ENCODE peak calls at places on chromosomes 4 and X, in ten cellular contexts. One of them, this sample, is unnamed.
A peak's percentile ranks its signal among the peaks of the same experiment; 100 is the strongest.

GRCh38 chr4:11614426-11614825 is 185.7 kb upstream of the HS3ST1 start:
- DNase-seq in CD4-positive, alpha-beta T cell: no peak
- DNase-seq in Caco-2: peak; percentile 62
- DNase-seq in psoas muscle: no peak
- DNase-seq in tibial artery: no peak
- DNase-seq in adrenal gland: no peak
- DNase-seq in fibroblast of lung: peak; percentile 59
- DNase-seq in tibial nerve: no peak
- DNase-seq in CD8-positive, alpha-beta T cell: no peak
- DNase-seq in K562: no peak
- DNase-seq in this sample: peak; percentile 77

GRCh38 chrX:154020500-154021115 is 906 bp upstream of the IRAK1 start:
- DNase-seq in CD4-positive, alpha-beta T cell: no peak
- DNase-seq in Caco-2: no peak
- DNase-seq in psoas muscle: no peak
- DNase-seq in tibial artery: no peak
- DNase-seq in adrenal gland: no peak
- DNase-seq in fibroblast of lung: no peak
- DNase-seq in tibial nerve: no peak
- DNase-seq in CD8-positive, alpha-beta T cell: no peak
- DNase-seq in K562: no peak
- DNase-seq in this sample: no peak

GRCh38 chr4:167233523-167234387 is 539 bp downstream of the SPOCK3 start:
- DNase-seq in CD4-positive, alpha-beta T cell: no peak
- DNase-seq in Caco-2: no peak
- DNase-seq in psoas muscle: no peak
- DNase-seq in tibial artery: no peak
- DNase-seq in adrenal gland: no peak
- DNase-seq in fibroblast of lung: peak; percentile 39
- DNase-seq in tibial nerve: no peak
- DNase-seq in CD8-positive, alpha-beta T cell: no peak
- DNase-seq in K562: no peak
- DNase-seq in this sample: no peak

GRCh38 chr4:44736900-44737299 is 10.5 kb upstream of the GNPDA2 start:
- DNase-seq in CD4-positive, alpha-beta T cell: no peak
- DNase-seq in Caco-2: no peak
- DNase-seq in psoas muscle: no peak
- DNase-seq in tibial artery: no peak
- DNase-seq in adrenal gland: no peak
- DNase-seq in fibroblast of lung: no peak
- DNase-seq in tibial nerve: no peak
- DNase-seq in CD8-positive, alpha-beta T cell: no peak
- DNase-seq in K562: no peak
- DNase-seq in this sample: no peak

GRCh38 chrX:104254442-104255115 is at the start of gene ESX1:
- DNase-seq in CD4-positive, alpha-beta T cell: no peak
- DNase-seq in Caco-2: no peak
- DNase-seq in psoas muscle: no peak
- DNase-seq in tibial artery: no peak
- DNase-seq in adrenal gland: no peak
- DNase-seq in fibroblast of lung: no peak
- DNase-seq in tibial nerve: no peak
- DNase-seq in CD8-positive, alpha-beta T cell: no peak
- DNase-seq in K562: no peak
- DNase-seq in this sample: no peak

GRCh38 chrX:39619182-39620009 is 478.4 kb downstream of the BCOR start:
- DNase-seq in CD4-positive, alpha-beta T cell: no peak
- DNase-seq in Caco-2: peak; percentile 35
- DNase-seq in psoas muscle: no peak
- DNase-seq in tibial artery: no peak
- DNase-seq in adrenal gland: no peak
- DNase-seq in fibroblast of lung: no peak
- DNase-seq in tibial nerve: no peak
- DNase-seq in CD8-positive, alpha-beta T cell: no peak
- DNase-seq in K562: peak; percentile 64
- DNase-seq in this sample: no peak

GRCh38 chr4:76951333-76952033 is 1.9 kb downstream of the SEPTIN11 start:
- DNase-seq in CD4-positive, alpha-beta T cell: no peak
- DNase-seq in Caco-2: no peak
- DNase-seq in psoas muscle: no peak
- DNase-seq in tibial artery: no peak
- DNase-seq in adrenal gland: no peak
- DNase-seq in fibroblast of lung: peak; percentile 40
- DNase-seq in tibial nerve: no peak
- DNase-seq in CD8-positive, alpha-beta T cell: no peak
- DNase-seq in K562: no peak
- DNase-seq in this sample: no peak

GRCh38 chrX:153438522-153438921 is 7.3 kb downstream of the TREX2 start:
- DNase-seq in CD4-positive, alpha-beta T cell: no peak
- DNase-seq in Caco-2: peak; percentile 46
- DNase-seq in psoas muscle: no peak
- DNase-seq in tibial artery: no peak
- DNase-seq in adrenal gland: peak; percentile 36
- DNase-seq in fibroblast of lung: peak; percentile 18
- DNase-seq in tibial nerve: no peak
- DNase-seq in CD8-positive, alpha-beta T cell: no peak
- DNase-seq in K562: no peak
- DNase-seq in this sample: no peak

GRCh38 chr4:138290803-138291202 is 48.7 kb upstream of the SLC7A11 start:
- DNase-seq in CD4-positive, alpha-beta T cell: no peak
- DNase-seq in Caco-2: no peak
- DNase-seq in psoas muscle: no peak
- DNase-seq in tibial artery: no peak
- DNase-seq in adrenal gland: no peak
- DNase-seq in fibroblast of lung: no peak
- DNase-seq in tibial nerve: no peak
- DNase-seq in CD8-positive, alpha-beta T cell: no peak
- DNase-seq in K562: no peak
- DNase-seq in this sample: no peak

GRCh38 chr4:15751155-15751554 is 27.0 kb upstream of the CD38 start:
- DNase-seq in CD4-positive, alpha-beta T cell: no peak
- DNase-seq in Caco-2: no peak
- DNase-seq in psoas muscle: no peak
- DNase-seq in tibial artery: no peak
- DNase-seq in adrenal gland: no peak
- DNase-seq in fibroblast of lung: no peak
- DNase-seq in tibial nerve: no peak
- DNase-seq in CD8-positive, alpha-beta T cell: no peak
- DNase-seq in K562: peak; percentile 31
- DNase-seq in this sample: no peak

GRCh38 chr4:139574641-139575040 is 18.6 kb upstream of the SETD7 start:
- DNase-seq in CD4-positive, alpha-beta T cell: no peak
- DNase-seq in Caco-2: no peak
- DNase-seq in psoas muscle: no peak
- DNase-seq in tibial artery: no peak
- DNase-seq in adrenal gland: no peak
- DNase-seq in fibroblast of lung: no peak
- DNase-seq in tibial nerve: no peak
- DNase-seq in CD8-positive, alpha-beta T cell: no peak
- DNase-seq in K562: no peak
- DNase-seq in this sample: no peak

GRCh38 chr4:128388352-128388630 is 100.7 kb upstream of the PGRMC2 start:
- DNase-seq in CD4-positive, alpha-beta T cell: no peak
- DNase-seq in Caco-2: no peak
- DNase-seq in psoas muscle: no peak
- DNase-seq in tibial artery: no peak
- DNase-seq in adrenal gland: no peak
- DNase-seq in fibroblast of lung: peak; percentile 22
- DNase-seq in tibial nerve: no peak
- DNase-seq in CD8-positive, alpha-beta T cell: no peak
- DNase-seq in K562: no peak
- DNase-seq in this sample: no peak

GRCh38 chrX:19867938-19868337 is 19.5 kb downstream of the SH3KBP1 start:
- DNase-seq in CD4-positive, alpha-beta T cell: no peak
- DNase-seq in Caco-2: no peak
- DNase-seq in psoas muscle: no peak
- DNase-seq in tibial artery: no peak
- DNase-seq in adrenal gland: no peak
- DNase-seq in fibroblast of lung: no peak
- DNase-seq in tibial nerve: no peak
- DNase-seq in CD8-positive, alpha-beta T cell: no peak
- DNase-seq in K562: no peak
- DNase-seq in this sample: no peak
- TF ChIP-seq CTCF in CD4-positive, alpha-beta T cell: no peak
- TF ChIP-seq CTCF in Caco-2: no peak
- TF ChIP-seq CTCF in psoas muscle: no peak
- TF ChIP-seq CTCF in tibial artery: no peak
- TF ChIP-seq CTCF in adrenal gland: no peak
- TF ChIP-seq CTCF in fibroblast of lung: no peak
- TF ChIP-seq CTCF in tibial nerve: no peak
- TF ChIP-seq CTCF in CD8-positive, alpha-beta T cell: no peak
- TF ChIP-seq CTCF in K562: no peak
- TF ChIP-seq CTCF in this sample: no peak

GRCh38 chrX:42107495-42108139 is 184.3 kb upstream of the CASK start:
- DNase-seq in CD4-positive, alpha-beta T cell: no peak
- DNase-seq in Caco-2: no peak
- DNase-seq in psoas muscle: no peak
- DNase-seq in tibial artery: no peak
- DNase-seq in adrenal gland: no peak
- DNase-seq in fibroblast of lung: no peak
- DNase-seq in tibial nerve: no peak
- DNase-seq in CD8-positive, alpha-beta T cell: no peak
- DNase-seq in K562: no peak
- DNase-seq in this sample: no peak

GRCh38 chrX:42106556-42106955 is 183.2 kb upstream of the CASK start:
- DNase-seq in CD4-positive, alpha-beta T cell: no peak
- DNase-seq in Caco-2: no peak
- DNase-seq in psoas muscle: no peak
- DNase-seq in tibial artery: no peak
- DNase-seq in adrenal gland: no peak
- DNase-seq in fibroblast of lung: no peak
- DNase-seq in tibial nerve: no peak
- DNase-seq in CD8-positive, alpha-beta T cell: no peak
- DNase-seq in K562: no peak
- DNase-seq in this sample: no peak

GRCh38 chrX:42109428-42109827 is 186.1 kb upstream of the CASK start:
- DNase-seq in CD4-positive, alpha-beta T cell: no peak
- DNase-seq in Caco-2: no peak
- DNase-seq in psoas muscle: no peak
- DNase-seq in tibial artery: no peak
- DNase-seq in adrenal gland: no peak
- DNase-seq in fibroblast of lung: no peak
- DNase-seq in tibial nerve: no peak
- DNase-seq in CD8-positive, alpha-beta T cell: no peak
- DNase-seq in K562: no peak
- DNase-seq in this sample: no peak

GRCh38 chrX:42102586-42103282 is 179.4 kb upstream of the CASK start:
- DNase-seq in CD4-positive, alpha-beta T cell: no peak
- DNase-seq in Caco-2: no peak
- DNase-seq in psoas muscle: no peak
- DNase-seq in tibial artery: peak; percentile 18
- DNase-seq in adrenal gland: no peak
- DNase-seq in fibroblast of lung: peak; percentile 47
- DNase-seq in tibial nerve: no peak
- DNase-seq in CD8-positive, alpha-beta T cell: no peak
- DNase-seq in K562: no peak
- DNase-seq in this sample: no peak

GRCh38 chrX:42108140-42108503 is 184.8 kb upstream of the CASK start:
- DNase-seq in CD4-positive, alpha-beta T cell: no peak
- DNase-seq in Caco-2: no peak
- DNase-seq in psoas muscle: no peak
- DNase-seq in tibial artery: no peak
- DNase-seq in adrenal gland: no peak
- DNase-seq in fibroblast of lung: no peak
- DNase-seq in tibial nerve: no peak
- DNase-seq in CD8-positive, alpha-beta T cell: no peak
- DNase-seq in K562: no peak
- DNase-seq in this sample: no peak
- H3K27me3 ChIP-seq in CD4-positive, alpha-beta T cell: no peaks in the 10 kb centered on the region
- H3K27me3 ChIP-seq in Caco-2: no peaks in the 10 kb centered on the region
- H3K27me3 ChIP-seq in psoas muscle: no peaks in the 10 kb centered on the region
- H3K27me3 ChIP-seq in tibial artery: no peaks in the 10 kb centered on the region
- H3K27me3 ChIP-seq in adrenal gland: no peaks in the 10 kb centered on the region
- H3K27me3 ChIP-seq in fibroblast of lung: no peaks in the 10 kb centered on the region
- H3K27me3 ChIP-seq in tibial nerve: no peaks in the 10 kb centered on the region
- H3K27me3 ChIP-seq in CD8-positive, alpha-beta T cell: no peaks in the 10 kb centered on the region
- H3K27me3 ChIP-seq in K562: no peaks in the 10 kb centered on the region
- H3K27me3 ChIP-seq in this sample: no peaks in the 10 kb centered on the region

GRCh38 chrX:137651647-137652046 is 85.7 kb downstream of the ZIC3 start:
- DNase-seq in CD4-positive, alpha-beta T cell: no peak
- DNase-seq in Caco-2: no peak
- DNase-seq in psoas muscle: no peak
- DNase-seq in tibial artery: no peak
- DNase-seq in adrenal gland: no peak
- DNase-seq in fibroblast of lung: no peak
- DNase-seq in tibial nerve: no peak
- DNase-seq in CD8-positive, alpha-beta T cell: no peak
- DNase-seq in K562: no peak
- DNase-seq in this sample: no peak
- TF ChIP-seq CTCF in CD4-positive, alpha-beta T cell: no peak
- TF ChIP-seq CTCF in Caco-2: no peak
- TF ChIP-seq CTCF in psoas muscle: no peak
- TF ChIP-seq CTCF in tibial artery: no peak
- TF ChIP-seq CTCF in adrenal gland: no peak
- TF ChIP-seq CTCF in fibroblast of lung: no peak
- TF ChIP-seq CTCF in tibial nerve: no peak
- TF ChIP-seq CTCF in CD8-positive, alpha-beta T cell: no peak
- TF ChIP-seq CTCF in K562: no peak
- TF ChIP-seq CTCF in this sample: no peak

GRCh38 chrX:15939737-15940136 is 85.1 kb upstream of the AP1S2 start:
- DNase-seq in CD4-positive, alpha-beta T cell: no peak
- DNase-seq in Caco-2: no peak
- DNase-seq in psoas muscle: no peak
- DNase-seq in tibial artery: no peak
- DNase-seq in adrenal gland: no peak
- DNase-seq in fibroblast of lung: no peak
- DNase-seq in tibial nerve: no peak
- DNase-seq in CD8-positive, alpha-beta T cell: no peak
- DNase-seq in K562: no peak
- DNase-seq in this sample: no peak

GRCh38 chrX:15943393-15943792 is 88.8 kb upstream of the AP1S2 start:
- DNase-seq in CD4-positive, alpha-beta T cell: no peak
- DNase-seq in Caco-2: no peak
- DNase-seq in psoas muscle: no peak
- DNase-seq in tibial artery: no peak
- DNase-seq in adrenal gland: no peak
- DNase-seq in fibroblast of lung: no peak
- DNase-seq in tibial nerve: no peak
- DNase-seq in CD8-positive, alpha-beta T cell: no peak
- DNase-seq in K562: no peak
- DNase-seq in this sample: no peak

GRCh38 chrX:15942307-15942706 is 87.7 kb upstream of the AP1S2 start:
- DNase-seq in CD4-positive, alpha-beta T cell: no peak
- DNase-seq in Caco-2: no peak
- DNase-seq in psoas muscle: no peak
- DNase-seq in tibial artery: no peak
- DNase-seq in adrenal gland: no peak
- DNase-seq in fibroblast of lung: no peak
- DNase-seq in tibial nerve: no peak
- DNase-seq in CD8-positive, alpha-beta T cell: no peak
- DNase-seq in K562: no peak
- DNase-seq in this sample: no peak

DNA sequence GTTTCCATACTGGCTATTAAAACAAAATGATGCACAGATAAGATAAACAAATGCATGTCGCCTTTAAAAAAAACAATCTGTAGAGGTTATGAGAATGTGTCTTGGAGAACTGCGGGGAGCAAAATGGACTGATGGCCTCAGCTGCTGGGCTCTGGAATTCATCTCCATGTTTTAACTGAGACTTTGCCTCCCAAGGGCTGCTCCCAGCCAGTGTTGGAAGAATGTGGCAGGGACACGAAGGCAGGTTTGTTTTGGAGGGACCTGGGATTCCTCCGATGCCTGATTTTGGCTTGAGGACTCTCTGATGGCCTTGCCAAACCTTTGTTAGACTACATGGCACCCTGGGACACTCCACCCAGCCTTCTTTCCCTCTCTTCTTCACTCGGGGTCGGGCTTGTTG is 83.5 kb upstream of the AP1S2 start:
- DNase-seq in CD4-positive, alpha-beta T cell: no peak
- DNase-seq in Caco-2: no peak
- DNase-seq in psoas muscle: no peak
- DNase-seq in tibial artery: no peak
- DNase-seq in adrenal gland: no peak
- DNase-seq in fibroblast of lung: no peak
- DNase-seq in tibial nerve: no peak
- DNase-seq in CD8-positive, alpha-beta T cell: no peak
- DNase-seq in K562: no peak
- DNase-seq in this sample: no peak
- H3K27me3 ChIP-seq in CD4-positive, alpha-beta T cell: peaks cover 4% of the 10 kb centered on the region
- H3K27me3 ChIP-seq in Caco-2: no peaks in the 10 kb centered on the region
- H3K27me3 ChIP-seq in psoas muscle: no peaks in the 10 kb centered on the region
- H3K27me3 ChIP-seq in tibial artery: no peaks in the 10 kb centered on the region
- H3K27me3 ChIP-seq in adrenal gland: peaks cover 19% of the 10 kb centered on the region
- H3K27me3 ChIP-seq in fibroblast of lung: no peaks in the 10 kb centered on the region
- H3K27me3 ChIP-seq in tibial nerve: no peaks in the 10 kb centered on the region
- H3K27me3 ChIP-seq in CD8-positive, alpha-beta T cell: no peaks in the 10 kb centered on the region
- H3K27me3 ChIP-seq in K562: no peaks in the 10 kb centered on the region
- H3K27me3 ChIP-seq in this sample: no peaks in the 10 kb centered on the region